ENCODE peak calls at places on chromosomes 1 and 21, in ten cellular contexts. P is prostate gland, B is H1, F is H54, U is gastrocnemius medialis, K is heart left ventricle, Y is spleen, N is GM12892, V is stomach, A is A549. H is an unnamed sample.

GRCh38 chr1:96521994-96522760 is 199.4 kb upstream of the PTBP2 start:
- DNase-seq in F (no peak), U (no peak), K (no peak), P (no peak), N (no peak), V (no peak), A (peak; percentile 5), B (no peak), Y (no peak), H (no peak)

GRCh38 chr1:41446851-41447610 is 37.5 kb downstream of the EDN2 start:
- DNase-seq in P (no peak), K (no peak), A (no peak), N (no peak), Y (no peak), B (no peak), U (no peak), F (no peak), V (no peak), H (no peak)

GRCh38 chr1:94416901-94417701 is 1.1 kb upstream of the ABCD3 start:
- DNase-seq in N (no peak), K (peak; percentile 45), Y (no peak), P (peak; percentile 53), V (peak; percentile 43), U (peak; percentile 19), F (no peak), A (no peak), B (no peak), H (peak; percentile 55)

GRCh38 chr1:32925360-32926142 is 24.4 kb upstream of the TMEM54 start:
- DNase-seq in V (no peak), A (no peak), Y (no peak), B (peak; percentile 21), U (no peak), P (no peak), N (no peak), F (no peak), K (no peak), H (peak; percentile 12)

GRCh38 chr21:45139473-45139872 is 65.1 kb downstream of the ADARB1 start:
- DNase-seq in F (no peak), N (no peak), A (no peak), P (no peak), B (no peak), K (no peak), U (no peak), Y (no peak), V (no peak), H (no peak)

GRCh38 chr21:21199342-21200102 is 201.3 kb downstream of the NCAM2 start:
- DNase-seq in A (no peak), P (no peak), N (no peak), B (no peak), U (no peak), V (no peak), K (no peak), Y (no peak), F (no peak), H (no peak)

GRCh38 chr1:18118078-18118477 is 10.5 kb downstream of the IGSF21 start:
- DNase-seq in B (no peak), A (no peak), F (no peak), V (no peak), P (no peak), Y (no peak), N (no peak), K (peak; percentile 23), U (peak; percentile 16), H (no peak)

GRCh38 chr1:65039508-65039907 is 73.2 kb upstream of the JAK1 start:
- DNase-seq in B (no peak), K (no peak), U (no peak), N (no peak), A (no peak), V (no peak), P (no peak), Y (no peak), F (no peak), H (no peak)

GRCh38 chr1:94104127-94104684 is 16.7 kb downstream of the ABCA4 start:
- DNase-seq in A (no peak), B (no peak), U (no peak), V (peak; percentile 10), P (no peak), F (no peak), N (no peak), Y (no peak), K (no peak), H (no peak)

GRCh38 chr1:183634429-183635065 is 1.0 kb downstream of the ARPC5 start:
- DNase-seq in U (no peak), P (no peak), N (no peak), F (no peak), V (no peak), Y (no peak), K (no peak), B (no peak), A (no peak), H (no peak)

GRCh38 chr1:215064327-215064726 is 18.2 kb upstream of the KCNK2 start:
- DNase-seq in A (no peak), V (no peak), P (no peak), Y (no peak), F (no peak), N (no peak), K (no peak), U (no peak), B (no peak), H (no peak)

GRCh38 chr1:19377812-19378718 is 65.9 kb downstream of the SLC66A1 start:
- DNase-seq in U (no peak), P (no peak), F (no peak), B (no peak), N (no peak), A (no peak), Y (no peak), V (no peak), K (no peak), H (no peak)

GRCh38 chr1:10671551-10672375 is 124.7 kb downstream of the CASZ1 start:
- DNase-seq in P (no peak), Y (no peak), N (no peak), B (no peak), V (no peak), K (no peak), F (no peak), U (no peak), A (no peak), H (no peak)

GRCh38 chr1:18530567-18531502 is 50.1 kb downstream of the KLHDC7A start:
- DNase-seq in A (no peak), N (no peak), V (no peak), U (no peak), B (no peak), Y (peak; percentile 60), P (no peak), F (no peak), K (no peak), H (peak; percentile 33)

GRCh38 chr21:34821717-34822116 is 152.9 kb downstream of the CLIC6 start:
- DNase-seq in P (no peak), U (no peak), B (no peak), K (no peak), Y (no peak), V (no peak), A (no peak), N (no peak), F (no peak), H (no peak)

GRCh38 chr1:24899581-24900485 is 30.2 kb downstream of the RUNX3 start:
- DNase-seq in K (no peak), U (no peak), P (no peak), V (no peak), F (no peak), N (peak; percentile 19), Y (no peak), A (no peak), B (no peak), H (no peak)
- TF ChIP-seq POLR2A in K (no peak), U (no peak), P (no peak), V (no peak), F (no peak), N (no peak), Y (no peak), A (no peak), B (no peak), H (no peak)

GRCh38 chr1:199122085-199122484 is 483.2 kb downstream of the PTPRC start:
- DNase-seq in K (no peak), Y (no peak), A (no peak), P (no peak), U (no peak), B (no peak), F (no peak), N (no peak), V (no peak), H (no peak)

GRCh38 chr1:199122532-199123311 is 483.9 kb downstream of the PTPRC start:
- DNase-seq in A (no peak), K (no peak), B (no peak), N (no peak), V (no peak), P (no peak), Y (no peak), F (no peak), U (no peak), H (no peak)

GRCh38 chr1:199123615-199124014 is 484.8 kb downstream of the PTPRC start:
- DNase-seq in B (no peak), V (no peak), F (no peak), A (no peak), Y (no peak), U (no peak), K (no peak), N (no peak), P (no peak), H (no peak)

GRCh38 chr1:199124351-199124750 is 485.5 kb downstream of the PTPRC start:
- DNase-seq in V (no peak), F (no peak), Y (no peak), N (no peak), P (no peak), K (no peak), U (no peak), A (no peak), B (no peak), H (no peak)

DNA sequence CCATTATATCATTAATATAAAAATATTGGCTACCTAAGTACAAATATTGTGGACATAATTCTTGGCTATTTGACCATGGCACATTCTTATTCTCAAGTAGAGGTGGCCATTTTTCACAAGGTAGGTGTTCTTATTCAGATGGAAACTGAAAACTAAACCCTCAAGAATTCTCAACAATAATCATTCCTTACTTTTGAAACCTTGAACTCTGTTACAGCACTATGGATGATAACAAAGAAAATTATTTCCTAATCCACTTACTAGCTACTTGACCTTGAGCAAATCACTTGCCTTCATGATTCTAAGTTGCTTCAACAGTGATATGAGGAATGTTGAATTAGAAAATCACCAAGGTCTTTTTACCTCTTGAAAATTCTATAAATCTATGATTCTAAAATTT is 482.2 kb downstream of the PTPRC start:
- DNase-seq in K (no peak), N (no peak), P (no peak), V (no peak), Y (no peak), F (no peak), U (no peak), A (no peak), B (no peak), H (no peak)
- TF ChIP-seq POLR2A in K (no peak), N (no peak), P (no peak), V (no peak), Y (no peak), F (no peak), U (no peak), A (no peak), B (no peak), H (no peak)

GRCh38 chr1:110056284-110056680 is 14.2 kb downstream of the ALX3 start:
- DNase-seq in B (no peak), P (no peak), U (no peak), F (no peak), Y (no peak), K (no peak), N (no peak), V (no peak), A (no peak), H (no peak)
- TF ChIP-seq POLR2A in B (no peak), P (no peak), U (no peak), F (no peak), Y (no peak), K (no peak), N (no peak), V (no peak), A (no peak), H (no peak)

GRCh38 chr1:2412773-2413494 is 570 bp upstream of the PEX10 start:
- DNase-seq in K (no peak), A (peak; percentile 48), U (no peak), Y (peak; percentile 90), V (no peak), B (no peak), F (peak; percentile 64), N (peak; percentile 73), P (no peak), H (no peak)
- TF ChIP-seq POLR2A in K (no peak), A (peak; percentile 83), U (no peak), Y (no peak), V (no peak), B (no peak), F (peak; percentile 73), N (peak; percentile 73), P (peak; percentile 69), H (peak; percentile 37)

H was measured in erythroblast.